ENCODE peak calls at places on chromosomes 7 and 10, in four cellular contexts. One of them, this sample, is unnamed.

GRCh38 chr10:21746118-21746517 is 212.1 kb downstream of the MLLT10 start:
- DNase-seq in HCT116: no peak
- DNase-seq in thoracic aorta: no peak
- DNase-seq in neural progenitor cell: no peak
- DNase-seq in this sample: no peak

GRCh38 chr10:14450041-14450491 is 119.3 kb upstream of the FRMD4A start:
- DNase-seq in HCT116: no peak
- DNase-seq in thoracic aorta: no peak
- DNase-seq in neural progenitor cell: no peak
- DNase-seq in this sample: no peak

GRCh38 chr7:114426380-114426779 is 11.8 kb downstream of the FOXP2 start:
- DNase-seq in HCT116: no peak
- DNase-seq in thoracic aorta: no peak
- DNase-seq in neural progenitor cell: no peak
- DNase-seq in this sample: no peak

GRCh38 chr7:138352570-138353461 is 107.2 kb upstream of the TRIM24 start:
- DNase-seq in HCT116: no peak
- DNase-seq in thoracic aorta: no peak
- DNase-seq in neural progenitor cell: no peak
- DNase-seq in this sample: no peak

GRCh38 chr7:135240446-135240845 is 6.8 kb downstream of the STRA8 start:
- DNase-seq in HCT116: no peak
- DNase-seq in thoracic aorta: no peak
- DNase-seq in neural progenitor cell: no peak
- DNase-seq in this sample: no peak

GRCh38 chr10:27153855-27154198 is 357 bp downstream of the YME1L1 start:
- DNase-seq in HCT116: no peak
- DNase-seq in thoracic aorta: no peak
- DNase-seq in neural progenitor cell: peak
- DNase-seq in this sample: no peak

GRCh38 chr7:95723583-95724180 is 48.7 kb upstream of the DYNC1I1 start:
- DNase-seq in HCT116: peak
- DNase-seq in thoracic aorta: no peak
- DNase-seq in neural progenitor cell: peak
- DNase-seq in this sample: peak

GRCh38 chr7:2204446-2204845 is 28.3 kb downstream of the MAD1L1 start:
- DNase-seq in HCT116: no peak
- DNase-seq in thoracic aorta: no peak
- DNase-seq in neural progenitor cell: no peak
- DNase-seq in this sample: no peak

GRCh38 chr10:43361532-43362190 is 9.8 kb upstream of the FXYD4 start:
- DNase-seq in HCT116: no peak
- DNase-seq in thoracic aorta: no peak
- DNase-seq in neural progenitor cell: no peak
- DNase-seq in this sample: no peak

GRCh38 chr7:85840532-85840931 is 653.7 kb upstream of the SEMA3D start:
- DNase-seq in HCT116: no peak
- DNase-seq in thoracic aorta: no peak
- DNase-seq in neural progenitor cell: no peak
- DNase-seq in this sample: no peak

GRCh38 chr10:33211123-33211878 is 123.2 kb downstream of the NRP1 start:
- DNase-seq in HCT116: no peak
- DNase-seq in thoracic aorta: peak
- DNase-seq in neural progenitor cell: no peak
- DNase-seq in this sample: no peak

GRCh38 chr7:128027485-128027980 is 3.7 kb downstream of the LRRC4 start:
- DNase-seq in HCT116: no peak
- DNase-seq in thoracic aorta: no peak
- DNase-seq in neural progenitor cell: peak
- DNase-seq in this sample: no peak

GRCh38 chr10:63977329-63977923 is 456.2 kb downstream of the REEP3 start:
- DNase-seq in HCT116: peak
- DNase-seq in thoracic aorta: no peak
- DNase-seq in neural progenitor cell: peak
- DNase-seq in this sample: peak

GRCh38 chr10:1402821-1403507 is 334.4 kb downstream of the ADARB2 start:
- DNase-seq in HCT116: no peak
- DNase-seq in thoracic aorta: no peak
- DNase-seq in neural progenitor cell: no peak
- DNase-seq in this sample: no peak

GRCh38 chr10:69816963-69817605 is 15.4 kb downstream of the COL13A1 start:
- DNase-seq in HCT116: no peak
- DNase-seq in thoracic aorta: no peak
- DNase-seq in neural progenitor cell: no peak
- DNase-seq in this sample: no peak

GRCh38 chr10:14382022-14382421 is 51.3 kb upstream of the FRMD4A start:
- DNase-seq in HCT116: no peak
- DNase-seq in thoracic aorta: no peak
- DNase-seq in neural progenitor cell: no peak
- DNase-seq in this sample: peak

GRCh38 chr7:21128418-21128817 is 299.5 kb upstream of the SP4 start:
- DNase-seq in HCT116: no peak
- DNase-seq in thoracic aorta: no peak
- DNase-seq in neural progenitor cell: peak
- DNase-seq in this sample: no peak

GRCh38 chr10:478471-479245 is 210.8 kb downstream of the DIP2C start:
- DNase-seq in HCT116: no peak
- DNase-seq in thoracic aorta: no peak
- DNase-seq in neural progenitor cell: no peak
- DNase-seq in this sample: no peak

GRCh38 chr7:37142943-37143342 is 305.7 kb downstream of the ELMO1 start:
- DNase-seq in HCT116: no peak
- DNase-seq in thoracic aorta: no peak
- DNase-seq in neural progenitor cell: peak
- DNase-seq in this sample: no peak

GRCh38 chr7:24924375-24924774 is 55.6 kb downstream of the OSBPL3 start:
- DNase-seq in HCT116: no peak
- DNase-seq in thoracic aorta: no peak
- DNase-seq in neural progenitor cell: no peak
- DNase-seq in this sample: no peak

DNA sequence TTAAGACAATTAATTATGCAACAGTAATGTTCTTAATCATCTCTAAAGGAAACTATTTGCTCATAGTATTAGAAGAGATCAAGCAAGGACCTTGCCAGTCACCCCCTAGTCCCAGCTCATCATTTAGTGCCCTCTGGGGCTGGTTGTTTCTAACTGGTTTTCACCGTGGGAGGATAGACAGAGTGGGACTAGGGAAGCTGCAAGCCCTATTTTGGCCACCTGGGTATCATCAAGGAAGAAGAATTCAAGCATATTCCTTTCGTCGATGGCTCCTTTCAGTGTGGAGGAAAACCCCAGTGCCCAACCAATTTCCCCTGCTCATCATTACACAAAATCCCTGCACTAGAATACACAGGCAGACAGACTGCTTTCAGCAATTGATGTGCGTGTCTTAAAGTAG is 30.6 kb upstream of the FGFR2 start:
- DNase-seq in HCT116: no peak
- DNase-seq in thoracic aorta: no peak
- DNase-seq in neural progenitor cell: no peak
- DNase-seq in this sample: no peak
- TF ChIP-seq CTCF in HCT116: no peak
- TF ChIP-seq CTCF in thoracic aorta: no peak
- TF ChIP-seq CTCF in neural progenitor cell: no peak
- TF ChIP-seq CTCF in this sample: no peak

GRCh38 chr7:115476666-115477065 is 553.9 kb downstream of the TFEC start:
- DNase-seq in HCT116: no peak
- DNase-seq in thoracic aorta: no peak
- DNase-seq in neural progenitor cell: peak
- DNase-seq in this sample: no peak
- H3K4me3 ChIP-seq in HCT116: no peak
- H3K4me3 ChIP-seq in thoracic aorta: peak
- H3K4me3 ChIP-seq in neural progenitor cell: peak
- H3K4me3 ChIP-seq in this sample: peak

GRCh38 chr7:155844019-155844453 is 31.8 kb upstream of the SHH start:
- DNase-seq in HCT116: no peak
- DNase-seq in thoracic aorta: no peak
- DNase-seq in neural progenitor cell: no peak
- DNase-seq in this sample: peak
- TF ChIP-seq CTCF in HCT116: no peak
- TF ChIP-seq CTCF in thoracic aorta: no peak
- TF ChIP-seq CTCF in neural progenitor cell: no peak
- TF ChIP-seq CTCF in this sample: peak

DNA sequence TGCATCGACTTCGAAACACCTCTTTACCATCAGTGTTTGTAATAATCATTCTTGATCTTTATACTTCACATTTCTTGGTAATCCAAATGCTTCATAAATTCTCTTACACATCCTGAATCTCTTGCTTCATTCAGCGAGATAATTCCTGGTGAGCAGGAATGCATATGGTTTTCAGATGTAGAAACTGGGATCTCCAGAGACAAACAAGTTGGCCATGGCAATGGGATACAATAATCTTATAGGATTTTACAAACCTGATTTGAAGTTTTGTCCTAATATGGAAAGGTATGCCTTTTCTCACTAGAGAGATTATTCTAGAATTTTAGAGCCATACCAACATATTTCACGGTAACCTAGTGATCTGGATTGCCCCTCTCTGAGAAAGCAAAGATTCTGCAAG is 13.0 kb upstream of the TRDMT1 start:
- DNase-seq in HCT116: no peak
- DNase-seq in thoracic aorta: no peak
- DNase-seq in neural progenitor cell: no peak
- DNase-seq in this sample: no peak
- H3K4me3 ChIP-seq in HCT116: no peak
- H3K4me3 ChIP-seq in thoracic aorta: peak
- H3K4me3 ChIP-seq in neural progenitor cell: no peak
- H3K4me3 ChIP-seq in this sample: no peak

DNA sequence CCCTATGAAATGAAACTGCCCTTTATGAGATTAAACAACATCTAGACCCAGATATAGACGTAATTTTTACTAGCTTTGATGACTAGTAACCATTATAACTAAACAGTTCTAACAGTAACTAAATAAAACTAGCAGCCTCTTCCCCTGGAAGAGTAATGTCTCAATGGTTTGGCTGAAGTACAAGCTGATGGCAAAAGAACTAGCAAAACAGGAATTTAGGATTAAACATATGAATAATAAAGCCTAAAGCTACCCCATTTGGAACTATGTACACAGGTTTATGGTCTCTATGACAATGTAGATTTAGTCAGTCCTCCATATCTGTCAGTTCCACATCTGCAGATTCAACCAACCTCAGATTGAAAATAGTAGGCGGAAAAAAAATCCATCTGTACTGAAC is 6.4 kb downstream of the DPY19L1 start:
- DNase-seq in HCT116: no peak
- DNase-seq in thoracic aorta: no peak
- DNase-seq in neural progenitor cell: no peak
- DNase-seq in this sample: no peak
- TF ChIP-seq CTCF in HCT116: no peak
- TF ChIP-seq CTCF in thoracic aorta: no peak
- TF ChIP-seq CTCF in neural progenitor cell: no peak
- TF ChIP-seq CTCF in this sample: no peak

DNA sequence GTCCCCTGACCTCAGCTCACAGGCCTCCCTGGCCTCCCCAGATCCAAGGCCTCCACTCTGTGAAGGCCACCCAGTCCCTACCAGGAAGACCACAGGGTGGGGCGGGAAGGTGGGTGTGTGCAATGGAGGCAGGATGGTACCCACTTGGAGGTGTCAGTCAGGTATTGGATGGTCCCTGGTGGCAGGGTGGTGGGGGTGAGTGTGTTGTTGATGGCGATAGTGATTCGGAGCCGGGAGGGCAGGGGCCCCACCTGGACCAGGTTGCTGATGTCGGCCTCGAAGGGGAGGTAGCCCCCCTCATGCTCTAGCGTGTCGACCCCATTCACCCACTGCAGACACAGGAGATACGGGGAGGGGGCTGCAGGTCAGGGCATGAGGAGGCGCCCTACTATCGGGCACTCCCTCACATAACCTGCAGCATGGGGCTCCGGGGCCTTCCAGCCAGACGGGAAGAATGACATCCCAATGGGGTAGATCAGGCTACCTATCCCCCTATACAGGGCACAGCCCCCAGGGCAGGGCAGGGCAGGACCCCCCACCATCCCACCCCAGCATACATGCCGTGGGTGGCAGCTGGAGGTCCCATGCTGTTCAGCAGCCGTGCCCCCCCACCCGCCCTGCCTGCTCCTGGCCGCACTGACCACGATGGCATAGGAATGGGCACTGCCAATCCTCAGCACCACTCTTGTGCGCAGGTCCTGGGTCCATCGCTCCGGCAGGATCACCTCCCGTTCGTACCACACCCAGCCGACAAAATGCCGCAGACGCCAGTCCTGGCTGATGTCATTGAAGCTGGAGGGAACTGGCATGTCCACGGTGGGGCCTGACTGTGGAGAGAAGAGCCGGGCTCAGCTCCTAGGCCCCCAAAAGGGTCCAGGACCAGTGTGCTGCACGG is 2.2 kb downstream of the GUSB start:
- DNase-seq in HCT116: no peak
- DNase-seq in thoracic aorta: no peak
- DNase-seq in neural progenitor cell: no peak
- DNase-seq in this sample: no peak
- H3K4me3 ChIP-seq in HCT116: no peak
- H3K4me3 ChIP-seq in thoracic aorta: peak
- H3K4me3 ChIP-seq in neural progenitor cell: no peak
- H3K4me3 ChIP-seq in this sample: no peak